ENCODE peak calls at places on chromosome 20, in six cellular contexts. One of them, this sample, is unnamed.

GRCh38 chr20:3744806-3745685 is 12.6 kb downstream of the HSPA12B start:
- DNase-seq in HFF-Myc: no peak
- DNase-seq in A673: peak
- DNase-seq in dorsolateral prefrontal cortex: no peak
- DNase-seq in fibroblast of pulmonary artery: peak
- DNase-seq in A549: peak
- DNase-seq in this sample: no peak

GRCh38 chr20:9075264-9076095 is 6.6 kb downstream of the PLCB4 start:
- DNase-seq in fibroblast of pulmonary artery: no peak
- DNase-seq in A673: no peak
- DNase-seq in HFF-Myc: no peak
- DNase-seq in A549: no peak
- DNase-seq in dorsolateral prefrontal cortex: no peak
- DNase-seq in this sample: no peak

GRCh38 chr20:47985092-47985850 is 200.0 kb upstream of the SULF2 start:
- DNase-seq in A673: peak
- DNase-seq in dorsolateral prefrontal cortex: no peak
- DNase-seq in A549: peak
- DNase-seq in fibroblast of pulmonary artery: peak
- DNase-seq in HFF-Myc: peak
- DNase-seq in this sample: no peak

GRCh38 chr20:5657873-5658200 is 92.4 kb upstream of the SHLD1 start:
- DNase-seq in dorsolateral prefrontal cortex: no peak
- DNase-seq in A549: no peak
- DNase-seq in A673: no peak
- DNase-seq in fibroblast of pulmonary artery: no peak
- DNase-seq in HFF-Myc: no peak
- DNase-seq in this sample: no peak

GRCh38 chr20:56731041-56731440 is 101.9 kb downstream of the TFAP2C start:
- DNase-seq in A549: no peak
- DNase-seq in fibroblast of pulmonary artery: no peak
- DNase-seq in dorsolateral prefrontal cortex: no peak
- DNase-seq in HFF-Myc: peak
- DNase-seq in A673: no peak
- DNase-seq in this sample: no peak

GRCh38 chr20:53386186-53386681 is 207.4 kb downstream of the ZNF217 start:
- DNase-seq in fibroblast of pulmonary artery: no peak
- DNase-seq in A673: no peak
- DNase-seq in A549: no peak
- DNase-seq in HFF-Myc: no peak
- DNase-seq in dorsolateral prefrontal cortex: no peak
- DNase-seq in this sample: no peak

GRCh38 chr20:63533388-63533787 is 3.8 kb downstream of the PTK6 start:
- DNase-seq in A549: no peak
- DNase-seq in A673: no peak
- DNase-seq in dorsolateral prefrontal cortex: no peak
- DNase-seq in HFF-Myc: no peak
- DNase-seq in fibroblast of pulmonary artery: no peak
- DNase-seq in this sample: no peak

GRCh38 chr20:24669701-24670100 is 200.3 kb downstream of the SYNDIG1 start:
- DNase-seq in A549: no peak
- DNase-seq in HFF-Myc: no peak
- DNase-seq in fibroblast of pulmonary artery: no peak
- DNase-seq in dorsolateral prefrontal cortex: no peak
- DNase-seq in A673: no peak
- DNase-seq in this sample: no peak

GRCh38 chr20:7981374-7981773 is 38.2 kb downstream of the TMX4 start:
- DNase-seq in A549: no peak
- DNase-seq in HFF-Myc: no peak
- DNase-seq in dorsolateral prefrontal cortex: no peak
- DNase-seq in A673: no peak
- DNase-seq in fibroblast of pulmonary artery: no peak
- DNase-seq in this sample: no peak

GRCh38 chr20:45044084-45044573 is 56.8 kb downstream of the KCNS1 start:
- DNase-seq in fibroblast of pulmonary artery: peak
- DNase-seq in HFF-Myc: peak
- DNase-seq in A549: peak
- DNase-seq in dorsolateral prefrontal cortex: no peak
- DNase-seq in A673: peak
- DNase-seq in this sample: no peak

GRCh38 chr20:59291740-59292139 is 8.7 kb upstream of the EDN3 start:
- DNase-seq in A549: no peak
- DNase-seq in dorsolateral prefrontal cortex: no peak
- DNase-seq in HFF-Myc: no peak
- DNase-seq in fibroblast of pulmonary artery: no peak
- DNase-seq in A673: no peak
- DNase-seq in this sample: no peak

GRCh38 chr20:23151008-23151703 is 65.0 kb upstream of the CD93 start:
- DNase-seq in dorsolateral prefrontal cortex: no peak
- DNase-seq in A549: no peak
- DNase-seq in fibroblast of pulmonary artery: no peak
- DNase-seq in A673: no peak
- DNase-seq in HFF-Myc: no peak
- DNase-seq in this sample: no peak

GRCh38 chr20:33438481-33438880 is 5.1 kb downstream of the SNTA1 start:
- DNase-seq in dorsolateral prefrontal cortex: no peak
- DNase-seq in HFF-Myc: no peak
- DNase-seq in A673: no peak
- DNase-seq in fibroblast of pulmonary artery: no peak
- DNase-seq in A549: no peak
- DNase-seq in this sample: no peak

GRCh38 chr20:62524486-62524885 is 48.7 kb upstream of the GATA5 start:
- DNase-seq in A673: no peak
- DNase-seq in HFF-Myc: no peak
- DNase-seq in fibroblast of pulmonary artery: peak
- DNase-seq in A549: no peak
- DNase-seq in dorsolateral prefrontal cortex: no peak
- DNase-seq in this sample: no peak

GRCh38 chr20:34522969-34523871 is 7.0 kb downstream of the DYNLRB1 start:
- DNase-seq in fibroblast of pulmonary artery: peak
- DNase-seq in A549: peak
- DNase-seq in dorsolateral prefrontal cortex: no peak
- DNase-seq in A673: peak
- DNase-seq in HFF-Myc: no peak
- DNase-seq in this sample: no peak

GRCh38 chr20:35003211-35004031 is 47.8 kb downstream of the MYH7B start:
- DNase-seq in A673: no peak
- DNase-seq in fibroblast of pulmonary artery: no peak
- DNase-seq in A549: no peak
- DNase-seq in dorsolateral prefrontal cortex: peak
- DNase-seq in HFF-Myc: no peak
- DNase-seq in this sample: no peak

GRCh38 chr20:62962891-62963613 is 10.5 kb downstream of the SLC17A9 start:
- DNase-seq in A549: no peak
- DNase-seq in HFF-Myc: no peak
- DNase-seq in fibroblast of pulmonary artery: no peak
- DNase-seq in A673: no peak
- DNase-seq in dorsolateral prefrontal cortex: no peak
- DNase-seq in this sample: no peak

GRCh38 chr20:25063546-25063945 is 5.6 kb upstream of the ACSS1 start:
- DNase-seq in A673: no peak
- DNase-seq in HFF-Myc: no peak
- DNase-seq in A549: no peak
- DNase-seq in dorsolateral prefrontal cortex: no peak
- DNase-seq in fibroblast of pulmonary artery: no peak
- DNase-seq in this sample: no peak

GRCh38 chr20:19827818-19828217 is 69.8 kb downstream of the RIN2 start:
- DNase-seq in dorsolateral prefrontal cortex: no peak
- DNase-seq in HFF-Myc: no peak
- DNase-seq in fibroblast of pulmonary artery: no peak
- DNase-seq in A549: no peak
- DNase-seq in A673: no peak
- DNase-seq in this sample: no peak

GRCh38 chr20:21511850-21512633 is 1.8 kb downstream of the NKX2-2 start:
- DNase-seq in A673: peak
- DNase-seq in HFF-Myc: no peak
- DNase-seq in fibroblast of pulmonary artery: no peak
- DNase-seq in A549: no peak
- DNase-seq in dorsolateral prefrontal cortex: no peak
- DNase-seq in this sample: no peak

GRCh38 chr20:35724321-35725230 is 17.5 kb downstream of the RBM39 start:
- DNase-seq in A549: no peak
- DNase-seq in HFF-Myc: no peak
- DNase-seq in A673: no peak
- DNase-seq in fibroblast of pulmonary artery: no peak
- DNase-seq in dorsolateral prefrontal cortex: no peak
- DNase-seq in this sample: no peak

GRCh38 chr20:48635791-48636267 is 192.0 kb downstream of the PREX1 start:
- DNase-seq in A549: peak
- DNase-seq in fibroblast of pulmonary artery: peak
- DNase-seq in HFF-Myc: no peak
- DNase-seq in dorsolateral prefrontal cortex: peak
- DNase-seq in A673: peak
- DNase-seq in this sample: no peak

GRCh38 chr20:45016089-45016641 is 49.9 kb downstream of the STK4 start:
- DNase-seq in A673: no peak
- DNase-seq in A549: no peak
- DNase-seq in dorsolateral prefrontal cortex: no peak
- DNase-seq in HFF-Myc: no peak
- DNase-seq in fibroblast of pulmonary artery: peak
- DNase-seq in this sample: no peak

GRCh38 chr20:56247954-56248782 is at the start of gene MC3R:
- DNase-seq in HFF-Myc: no peak
- DNase-seq in A549: peak
- DNase-seq in dorsolateral prefrontal cortex: no peak
- DNase-seq in A673: peak
- DNase-seq in fibroblast of pulmonary artery: peak
- DNase-seq in this sample: no peak

GRCh38 chr20:24443436-24443835 is 26.0 kb upstream of the SYNDIG1 start:
- DNase-seq in HFF-Myc: no peak
- DNase-seq in fibroblast of pulmonary artery: no peak
- DNase-seq in A673: no peak
- DNase-seq in dorsolateral prefrontal cortex: no peak
- DNase-seq in A549: no peak
- DNase-seq in this sample: no peak

GRCh38 chr20:45857836-45858250 is 429 bp downstream of the ZSWIM3 start:
- DNase-seq in fibroblast of pulmonary artery: no peak
- DNase-seq in A673: peak
- DNase-seq in HFF-Myc: no peak
- DNase-seq in A549: no peak
- DNase-seq in dorsolateral prefrontal cortex: no peak
- DNase-seq in this sample: no peak

GRCh38 chr20:63978319-63979220 is 872 bp downstream of the SAMD10 start:
- DNase-seq in fibroblast of pulmonary artery: no peak
- DNase-seq in dorsolateral prefrontal cortex: no peak
- DNase-seq in A549: no peak
- DNase-seq in A673: no peak
- DNase-seq in HFF-Myc: no peak
- DNase-seq in this sample: no peak

GRCh38 chr20:19070681-19071441 is 141.6 kb upstream of the SLC24A3 start:
- DNase-seq in HFF-Myc: no peak
- DNase-seq in A549: no peak
- DNase-seq in A673: no peak
- DNase-seq in dorsolateral prefrontal cortex: no peak
- DNase-seq in fibroblast of pulmonary artery: no peak
- DNase-seq in this sample: no peak

DNA sequence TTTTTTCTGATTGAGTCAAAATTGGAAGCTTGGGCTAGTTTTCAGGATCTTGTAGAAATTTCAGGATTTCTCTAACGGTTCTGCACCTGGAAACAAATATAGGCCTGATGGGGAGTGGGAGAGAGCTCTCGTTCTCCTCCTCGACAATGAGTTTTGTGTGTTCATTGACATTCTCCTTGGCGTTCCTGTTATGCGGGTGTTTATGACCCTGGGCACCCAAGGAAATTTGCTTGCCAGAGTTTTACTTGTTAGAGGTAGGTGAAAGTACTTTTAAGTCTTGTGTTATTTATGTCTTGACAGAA is 2.2 kb downstream of the ASXL1 start:
- DNase-seq in fibroblast of pulmonary artery: no peak
- DNase-seq in dorsolateral prefrontal cortex: no peak
- DNase-seq in A549: no peak
- DNase-seq in HFF-Myc: no peak
- DNase-seq in A673: no peak
- DNase-seq in this sample: no peak
- H3K4me3 ChIP-seq in fibroblast of pulmonary artery: peak
- H3K4me3 ChIP-seq in dorsolateral prefrontal cortex: peak
- H3K4me3 ChIP-seq in A549: peak
- H3K4me3 ChIP-seq in HFF-Myc: peak
- H3K4me3 ChIP-seq in A673: peak
- H3K4me3 ChIP-seq in this sample: peak

DNA sequence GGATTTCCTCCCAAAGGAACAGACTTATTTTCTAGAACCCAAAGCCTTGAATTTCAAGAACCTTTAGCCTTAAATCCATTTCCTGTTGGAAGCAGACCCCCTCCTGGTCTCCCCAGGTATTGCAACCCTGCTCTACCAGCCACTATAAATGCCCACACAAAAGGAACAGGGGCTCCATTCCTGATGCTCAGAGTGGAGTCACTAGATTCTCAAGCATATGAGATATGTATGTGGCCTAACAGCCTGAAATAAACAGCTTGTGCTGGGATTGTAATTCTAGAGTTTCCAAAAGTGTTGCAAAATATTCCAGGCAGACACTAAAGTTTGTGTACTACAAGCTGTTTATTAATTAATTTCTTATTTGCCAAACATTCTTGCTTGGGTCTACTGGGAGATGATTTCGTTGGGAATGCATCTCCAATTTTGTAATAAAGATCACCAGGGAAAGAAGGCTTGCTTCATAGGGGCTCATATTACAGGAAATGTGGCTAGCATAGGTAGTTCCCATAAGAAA is 44.8 kb downstream of the RIPOR3 start:
- DNase-seq in fibroblast of pulmonary artery: peak
- DNase-seq in A549: no peak
- DNase-seq in A673: no peak
- DNase-seq in HFF-Myc: no peak
- DNase-seq in dorsolateral prefrontal cortex: no peak
- DNase-seq in this sample: no peak
- TF ChIP-seq CTCF in fibroblast of pulmonary artery: peak
- TF ChIP-seq CTCF in A549: peak
- TF ChIP-seq CTCF in A673: peak
- TF ChIP-seq CTCF in HFF-Myc: peak
- TF ChIP-seq CTCF in dorsolateral prefrontal cortex: no peak
- TF ChIP-seq CTCF in this sample: peak

DNA sequence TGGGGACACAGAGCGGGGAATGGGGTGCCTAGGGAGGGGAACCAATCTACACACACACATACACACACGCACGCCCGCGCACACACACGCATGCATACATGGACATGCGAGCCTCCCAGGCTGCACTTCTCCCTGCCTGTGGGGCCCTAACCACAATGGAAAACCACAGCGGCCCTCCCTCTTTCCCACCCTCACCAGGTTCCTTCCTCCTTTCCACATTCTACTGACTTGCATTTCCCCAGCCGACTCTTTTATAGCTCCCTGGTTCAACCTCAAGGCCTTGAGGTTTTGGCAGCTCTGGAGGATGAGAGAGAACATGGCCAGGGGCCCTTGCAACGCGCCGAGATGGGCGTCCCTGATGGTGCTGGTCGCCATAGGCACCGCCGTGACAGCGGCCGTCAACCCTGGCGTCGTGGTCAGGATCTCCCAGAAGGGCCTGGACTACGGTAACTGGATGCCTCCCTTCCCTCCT is at the start of gene BPI:
- DNase-seq in HFF-Myc: no peak
- DNase-seq in A673: no peak
- DNase-seq in A549: no peak
- DNase-seq in dorsolateral prefrontal cortex: no peak
- DNase-seq in fibroblast of pulmonary artery: no peak
- DNase-seq in this sample: no peak
- H3K4me3 ChIP-seq in HFF-Myc: no peak
- H3K4me3 ChIP-seq in A673: no peak
- H3K4me3 ChIP-seq in A549: no peak
- H3K4me3 ChIP-seq in dorsolateral prefrontal cortex: no peak
- H3K4me3 ChIP-seq in fibroblast of pulmonary artery: no peak
- H3K4me3 ChIP-seq in this sample: no peak

GRCh38 chr20:57902478-57902877 is 192.7 kb upstream of the PMEPA1 start:
- DNase-seq in A549: no peak
- DNase-seq in A673: no peak
- DNase-seq in dorsolateral prefrontal cortex: no peak
- DNase-seq in HFF-Myc: peak
- DNase-seq in fibroblast of pulmonary artery: peak
- DNase-seq in this sample: no peak
- TF ChIP-seq CTCF in A549: no peak
- TF ChIP-seq CTCF in A673: no peak
- TF ChIP-seq CTCF in dorsolateral prefrontal cortex: no peak
- TF ChIP-seq CTCF in HFF-Myc: no peak
- TF ChIP-seq CTCF in fibroblast of pulmonary artery: no peak
- TF ChIP-seq CTCF in this sample: peak